ENCODE peak calls at places on chromosomes 6 and 20, in six cellular contexts. C, D, S, X, T and O are unnamed samples.

GRCh38 chr20:62970307-62971210 is 18.1 kb downstream of the SLC17A9 start:
- DNase-seq in C (no peak), S (no peak), T (no peak), D (no peak), X (no peak), O (no peak)

GRCh38 chr6:116447496-116448011 is 13.6 kb upstream of the CALHM6 start:
- DNase-seq in T (no peak), X (no peak), S (no peak), D (no peak), C (peak; percentile 73), O (no peak)

GRCh38 chr6:11043552-11043960 is 549 bp downstream of the ELOVL2 start:
- DNase-seq in S (no peak), X (no peak), D (no peak), C (peak; percentile 32), T (no peak), O (no peak)

GRCh38 chr6:88050140-88050818 is 2.6 kb downstream of the SPACA1 start:
- DNase-seq in X (no peak), S (no peak), D (no peak), C (no peak), T (no peak), O (no peak)

GRCh38 chr6:5325173-5325572 is 63.9 kb downstream of the FARS2 start:
- DNase-seq in C (no peak), T (no peak), X (no peak), D (no peak), S (no peak), O (no peak)

GRCh38 chr6:9540126-9540525 is 874.7 kb downstream of the TFAP2A start:
- DNase-seq in S (no peak), T (no peak), X (no peak), D (no peak), C (no peak), O (no peak)

GRCh38 chr6:148711833-148712653 is 34.8 kb upstream of the UST start:
- DNase-seq in D (no peak), X (no peak), T (no peak), S (no peak), C (no peak), O (no peak)

GRCh38 chr6:102763886-102764285 is 1370.4 kb downstream of the GRIK2 start:
- DNase-seq in X (no peak), C (no peak), S (no peak), D (no peak), T (no peak), O (no peak)

GRCh38 chr6:151647871-151648639 is 154.2 kb downstream of the CCDC170 start:
- DNase-seq in C (peak; percentile 18), T (no peak), S (no peak), D (no peak), X (no peak), O (no peak)

GRCh38 chr6:30749554-30750378 is 5.4 kb upstream of the IER3 start:
- DNase-seq in T (no peak), S (peak; percentile 85), D (no peak), C (peak; percentile 87), X (no peak), O (no peak)

GRCh38 chr6:100210138-100210872 is 216.3 kb upstream of the MCHR2 start:
- DNase-seq in T (no peak), D (no peak), X (no peak), S (no peak), C (no peak), O (no peak)

GRCh38 chr6:151690303-151690702 is 117.2 kb upstream of the ESR1 start:
- DNase-seq in T (no peak), C (no peak), X (no peak), S (no peak), D (no peak), O (no peak)

GRCh38 chr6:167683028-167683862 is 143.5 kb upstream of the AFDN start:
- DNase-seq in T (no peak), D (no peak), C (peak; percentile 85), X (no peak), S (peak; percentile 71), O (peak; percentile 65)
- H3K27ac ChIP-seq in T (no peak overlapping the region), D (peak overlapping the region; percentile 27), C (peak overlapping the region; percentile 94), X (no peak overlapping the region), S (peak overlapping the region; percentile 8), O (peak overlapping the region; percentile 82)

GRCh38 chr6:297571-298232 is 5.4 kb downstream of the DUSP22 start:
- DNase-seq in D (no peak), T (no peak), S (no peak), X (no peak), C (no peak), O (no peak)

GRCh38 chr6:294656-295565 is 2.6 kb downstream of the DUSP22 start:
- DNase-seq in T (no peak), C (no peak), D (no peak), S (no peak), X (no peak), O (no peak)

GRCh38 chr6:298233-299049 is 6.2 kb downstream of the DUSP22 start:
- DNase-seq in C (no peak), D (no peak), X (no peak), S (no peak), T (no peak), O (no peak)

GRCh38 chr6:299050-299980 is 7.0 kb downstream of the DUSP22 start:
- DNase-seq in T (no peak), D (no peak), S (no peak), X (no peak), C (no peak), O (no peak)

GRCh38 chr6:296151-297122 is 4.2 kb downstream of the DUSP22 start:
- DNase-seq in D (no peak), C (no peak), T (no peak), X (no peak), S (peak; percentile 55), O (no peak)
- H3K4me1 ChIP-seq in D (peaks cover 60% of the 10 kb centered on the region), C (no peaks in the 10 kb centered on the region), T (peaks cover 27% of the 10 kb centered on the region), X (peaks cover 25% of the 10 kb centered on the region), S (peaks cover 10% of the 10 kb centered on the region), O (peaks cover 69% of the 10 kb centered on the region)

DNA sequence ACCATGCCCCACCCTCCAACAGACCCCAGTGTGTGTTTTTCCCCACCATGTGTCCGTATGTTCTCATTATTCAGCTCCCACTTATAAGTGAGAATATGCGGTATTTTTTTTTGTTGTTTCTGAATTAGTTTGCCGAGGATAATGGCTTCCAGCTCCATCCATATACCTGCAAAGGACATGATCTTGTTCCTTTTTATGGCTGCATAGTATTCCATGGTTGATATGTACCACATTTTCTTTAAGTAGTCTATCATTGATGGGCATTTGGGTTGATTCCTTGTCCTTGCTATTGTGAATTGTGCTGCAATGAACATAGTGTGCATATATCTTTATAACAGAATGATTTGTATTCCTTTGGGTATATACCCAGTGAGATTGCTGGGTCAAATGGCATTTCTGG is 176.9 kb downstream of the UTRN start:
- DNase-seq in D (no peak), X (no peak), C (no peak), T (no peak), S (no peak), O (no peak)
- H3K36me3 ChIP-seq in D (peaks cover 94% of the 10 kb centered on the region), X (peaks cover 72% of the 10 kb centered on the region), C (no peaks in the 10 kb centered on the region), T (peaks cover 32% of the 10 kb centered on the region), S (no peaks in the 10 kb centered on the region), O (peaks cover 81% of the 10 kb centered on the region)

GRCh38 chr20:10522328-10522727 is 87.2 kb downstream of the SLX4IP start:
- DNase-seq in D (no peak), S (no peak), T (no peak), X (no peak), C (no peak), O (no peak)

GRCh38 chr20:10523438-10523837 is 88.3 kb downstream of the SLX4IP start:
- DNase-seq in D (no peak), C (no peak), T (no peak), S (no peak), X (no peak), O (no peak)

GRCh38 chr20:10521836-10522235 is 86.7 kb downstream of the SLX4IP start:
- DNase-seq in C (no peak), X (no peak), S (no peak), D (no peak), T (no peak), O (no peak)

GRCh38 chr20:10524034-10524476 is 89.0 kb downstream of the SLX4IP start:
- DNase-seq in S (peak; percentile 60), D (no peak), T (no peak), C (peak; percentile 15), X (peak; percentile 86), O (peak; percentile 26)

DNA sequence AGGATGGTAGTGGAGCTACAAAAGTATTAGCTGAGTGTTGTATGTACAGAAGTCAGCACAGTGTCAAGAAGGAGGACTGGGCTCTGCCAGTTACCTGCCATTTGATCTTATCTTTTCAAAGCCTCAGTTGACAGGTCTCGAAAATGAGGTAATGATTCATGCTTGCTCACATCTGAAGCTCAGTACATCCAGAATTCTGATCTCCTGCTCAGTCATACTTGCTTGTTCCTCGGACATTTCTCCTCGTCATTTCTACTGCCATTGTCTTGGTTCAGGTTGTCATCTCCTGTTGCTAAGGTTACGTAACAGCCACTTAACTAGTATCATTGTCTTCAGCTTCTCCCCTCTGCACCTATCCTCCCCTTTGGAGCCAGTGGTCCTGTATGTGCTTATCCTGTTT is 89.5 kb downstream of the SLX4IP start:
- DNase-seq in X (no peak), T (no peak), S (no peak), D (no peak), C (no peak), O (no peak)
- H3K27ac ChIP-seq in X (peak overlapping the region; percentile 22), T (no peak overlapping the region), S (peak overlapping the region; percentile 74), D (no peak overlapping the region), C (peak overlapping the region; percentile 78), O (no peak overlapping the region)

GRCh38 chr6:34663887-34664269 is 32.7 kb downstream of the ILRUN start:
- DNase-seq in S (no peak), D (no peak), T (no peak), C (no peak), X (no peak), O (no peak)

GRCh38 chr6:34665019-34665418 is 31.5 kb downstream of the ILRUN start:
- DNase-seq in S (no peak), T (no peak), C (no peak), D (no peak), X (no peak), O (no peak)

GRCh38 chr6:34664270-34664971 is 32.1 kb downstream of the ILRUN start:
- DNase-seq in S (no peak), C (no peak), X (no peak), T (no peak), D (no peak), O (no peak)

GRCh38 chr6:34671362-34671761 is 25.2 kb downstream of the ILRUN start:
- DNase-seq in S (no peak), T (no peak), D (no peak), X (no peak), C (no peak), O (no peak)

DNA sequence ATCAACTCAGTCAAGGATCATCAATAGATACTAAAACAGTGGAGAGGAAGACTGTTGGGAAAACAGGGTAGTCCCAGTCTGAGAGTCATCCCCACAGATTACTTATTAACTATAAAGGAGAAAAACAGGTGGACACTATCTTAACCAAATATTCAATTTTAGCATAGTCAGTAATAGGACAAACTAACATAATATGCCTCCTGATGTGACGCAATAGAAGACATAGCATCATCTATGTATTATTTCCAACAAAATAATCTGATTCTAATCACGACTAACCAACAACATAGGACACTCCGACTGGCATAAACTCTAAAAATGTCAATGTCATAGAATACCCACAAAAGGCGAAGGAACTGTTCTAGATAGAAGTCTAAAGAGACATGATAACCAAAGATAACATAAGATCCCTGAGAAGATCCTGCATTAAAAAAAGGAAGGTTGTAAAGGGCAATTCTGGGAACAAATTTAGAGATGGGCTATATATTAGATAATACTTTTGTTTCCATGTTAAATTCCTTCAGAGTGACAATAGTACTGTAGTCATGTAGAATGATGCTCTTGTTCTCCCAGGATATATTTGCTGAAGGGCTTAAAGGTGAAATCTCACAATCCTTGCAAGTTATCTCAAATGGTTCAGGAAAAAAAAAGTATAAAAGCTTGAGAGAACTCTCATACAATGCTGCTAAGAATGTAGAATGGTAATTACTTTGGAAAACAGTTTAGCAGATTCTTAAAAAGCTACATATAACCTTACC is 28.9 kb downstream of the ILRUN start:
- DNase-seq in C (no peak), T (no peak), S (no peak), D (no peak), X (no peak), O (no peak)
- H3K4me1 ChIP-seq in C (peaks cover 27% of the 10 kb centered on the region), T (peaks cover 52% of the 10 kb centered on the region), S (no peaks in the 10 kb centered on the region), D (peaks cover 50% of the 10 kb centered on the region), X (peaks cover 29% of the 10 kb centered on the region), O (peaks cover 64% of the 10 kb centered on the region)